ENCODE peak calls at places on chromosome 3, in five cellular contexts. A is IMR-90, V is cardiac fibroblast, S is left ventricle myocardium inferior, J is foreskin fibroblast. F is an unnamed sample.

GRCh38 chr3:132414841-132415240 is 2.5 kb upstream of the DNAJC13 start:
- DNase-seq in J (no peak), V (no peak), S (no peak), A (no peak), F (no peak)

GRCh38 chr3:106231086-106231485 is 362.3 kb upstream of the CBLB start:
- DNase-seq in A (no peak), J (no peak), V (no peak), S (no peak), F (no peak)

GRCh38 chr3:59480486-59480995 is 430.7 kb upstream of the CFAP20DC start:
- DNase-seq in V (peak; percentile 54), J (peak; percentile 79), A (peak; percentile 72), S (no peak), F (no peak)

GRCh38 chr3:40961104-40961857 is 238.0 kb upstream of the CTNNB1 start:
- DNase-seq in V (no peak), A (no peak), S (no peak), J (no peak), F (no peak)

GRCh38 chr3:12999147-13000140 is 73.8 kb downstream of the IQSEC1 start:
- DNase-seq in V (no peak), S (peak; percentile 87), J (no peak), A (no peak), F (no peak)

GRCh38 chr3:36257117-36257516 is 123.2 kb upstream of the STAC start:
- DNase-seq in V (no peak), J (no peak), S (no peak), A (no peak), F (no peak)

GRCh38 chr3:39107874-39108308 is 411 bp downstream of the TTC21A start:
- DNase-seq in A (peak; percentile 23), V (no peak), S (no peak), J (peak; percentile 51), F (no peak)

GRCh38 chr3:36911990-36912804 is 32.7 kb downstream of the TRANK1 start:
- DNase-seq in J (peak; percentile 69), V (peak; percentile 88), A (peak; percentile 94), S (no peak), F (no peak)

GRCh38 chr3:33732394-33732793 is 14.3 kb upstream of the CLASP2 start:
- DNase-seq in S (no peak), V (peak; percentile 25), J (no peak), A (no peak), F (no peak)

GRCh38 chr3:169264711-169265110 is 398.8 kb downstream of the MECOM start:
- DNase-seq in J (no peak), A (peak; percentile 44), V (peak; percentile 53), S (peak; percentile 23), F (no peak)

GRCh38 chr3:152978152-152978551 is 143.2 kb downstream of the P2RY1 start:
- DNase-seq in J (no peak), A (no peak), S (no peak), V (no peak), F (no peak)

GRCh38 chr3:50125541-50126286 is 29.4 kb upstream of the SEMA3F start:
- DNase-seq in A (no peak), V (no peak), J (no peak), S (peak; percentile 4), F (no peak)

GRCh38 chr3:117097356-117097755 is 387.8 kb downstream of the TUSC7 start:
- DNase-seq in J (peak; percentile 61), V (no peak), S (no peak), A (peak; percentile 29), F (no peak)

GRCh38 chr3:151564261-151564660 is 103.4 kb upstream of the IGSF10 start:
- DNase-seq in S (no peak), V (no peak), J (no peak), A (no peak), F (no peak)

GRCh38 chr3:133763797-133764734 is 17.9 kb downstream of the TF start:
- DNase-seq in S (no peak), J (peak; percentile 6), V (peak; percentile 2), A (no peak), F (no peak)

GRCh38 chr3:190655933-190656332 is 142.0 kb downstream of the IL1RAP start:
- DNase-seq in S (no peak), A (no peak), J (no peak), V (no peak), F (no peak)

GRCh38 chr3:154240235-154240634 is 84.1 kb downstream of the DHX36 start:
- DNase-seq in V (no peak), S (no peak), A (no peak), J (no peak), F (no peak)

GRCh38 chr3:172280406-172281051 is 167.7 kb downstream of the GHSR start:
- DNase-seq in J (peak; percentile 73), S (no peak), V (peak; percentile 85), A (peak; percentile 94), F (peak; percentile 67)

GRCh38 chr3:139423232-139423631 is 33.8 kb upstream of the COPB2 start:
- DNase-seq in V (no peak), J (no peak), A (no peak), S (no peak), F (no peak)

GRCh38 chr3:188881954-188882641 is 289.7 kb upstream of the TPRG1 start:
- DNase-seq in A (peak; percentile 95), V (peak; percentile 89), S (no peak), J (peak; percentile 85), F (peak; percentile 71)

GRCh38 chr3:101464235-101464634 is 48.8 kb downstream of the SENP7 start:
- DNase-seq in V (no peak), A (no peak), J (no peak), S (no peak), F (no peak)

GRCh38 chr3:101461451-101461850 is 51.6 kb downstream of the SENP7 start:
- DNase-seq in S (no peak), J (no peak), V (no peak), A (no peak), F (no peak)

GRCh38 chr3:101466465-101467309 is 46.3 kb downstream of the SENP7 start:
- DNase-seq in V (no peak), A (peak; percentile 7), S (no peak), J (no peak), F (no peak)
- H3K4me3 ChIP-seq in V (no peak overlapping the region), A (peak overlapping the region; percentile 47), S (peak overlapping the region; percentile 39), J (no peak overlapping the region), F (no peak overlapping the region)

GRCh38 chr3:9930804-9931418 is 2.7 kb upstream of the CRELD1 start:
- DNase-seq in V (peak; percentile 45), J (peak; percentile 37), A (no peak), S (no peak), F (no peak)
- TF ChIP-seq CTCF in V (peak; percentile 21), J (no peak), A (no peak), S (no peak), F (no peak)

DNA sequence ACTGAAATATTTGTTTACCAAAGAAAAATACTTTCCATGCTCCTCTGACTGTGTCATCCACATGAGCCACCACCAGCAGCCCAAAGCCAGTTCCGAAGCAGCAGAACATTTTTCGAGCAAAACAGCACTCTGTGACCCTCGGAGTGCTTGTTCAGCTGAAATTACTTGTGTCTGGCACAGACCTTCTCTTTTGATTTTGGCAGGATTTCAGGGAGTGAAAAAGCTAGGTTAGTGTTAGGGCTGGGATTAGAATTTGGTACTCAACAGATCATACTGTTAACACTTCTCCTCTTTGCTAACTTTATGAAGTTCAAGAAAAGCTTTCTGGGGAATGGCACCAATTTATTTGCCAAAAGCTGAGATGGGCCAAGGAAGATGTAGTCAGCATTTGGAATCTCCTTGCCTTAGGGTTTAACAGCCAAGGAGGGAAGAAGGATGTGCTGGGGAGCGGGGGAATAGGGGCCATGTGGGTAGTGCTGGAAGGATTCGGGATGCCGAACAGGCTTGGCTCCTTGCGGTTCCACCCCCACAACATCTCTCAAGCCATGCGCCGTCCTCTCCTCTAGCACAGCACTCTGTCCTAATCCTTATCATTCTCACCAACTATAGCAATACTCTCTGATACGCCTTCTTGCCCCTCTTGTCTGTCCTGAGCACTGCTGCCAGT is 55.1 kb upstream of the TRA2B start:
- DNase-seq in J (peak; percentile 75), A (peak; percentile 58), V (peak; percentile 51), S (no peak), F (no peak)
- H3K4me3 ChIP-seq in J (no peak overlapping the region), A (no peak overlapping the region), V (no peak overlapping the region), S (no peak overlapping the region), F (no peak overlapping the region)

GRCh38 chr3:182740710-182741109 is 52.6 kb upstream of the ATP11B start:
- DNase-seq in A (no peak), J (no peak), V (no peak), S (no peak), F (no peak)
- TF ChIP-seq CTCF in A (no peak), J (no peak), V (no peak), S (no peak), F (no peak)

GRCh38 chr3:52809149-52809548 is 14.6 kb downstream of the ITIH3 start:
- DNase-seq in S (no peak), V (no peak), J (no peak), A (no peak), F (no peak)
- H3K4me3 ChIP-seq in S (no peak overlapping the region), V (no peak overlapping the region), J (no peak overlapping the region), A (no peak overlapping the region), F (no peak overlapping the region)

GRCh38 chr3:166837535-166837934 is 542.6 kb downstream of the ZBBX start:
- DNase-seq in V (peak; percentile 2), J (no peak), A (no peak), S (no peak), F (no peak)
- TF ChIP-seq CTCF in V (no peak), J (no peak), A (no peak), S (peak; percentile 18), F (no peak)

GRCh38 chr3:10817506-10817905 is 1.5 kb downstream of the SLC6A11 start:
- DNase-seq in A (no peak), J (no peak), V (no peak), S (no peak), F (no peak)
- H3K4me3 ChIP-seq in A (no peak overlapping the region), J (no peak overlapping the region), V (no peak overlapping the region), S (no peak overlapping the region), F (no peak overlapping the region)

GRCh38 chr3:195226900-195227447 is 44.0 kb downstream of the XXYLT1 start:
- DNase-seq in J (peak; percentile 45), A (peak; percentile 32), V (peak; percentile 31), S (no peak), F (no peak)
- TF ChIP-seq CTCF in J (peak; percentile 45), A (peak; percentile 49), V (peak; percentile 41), S (peak; percentile 38), F (peak; percentile 51)

GRCh38 chr3:52407779-52408178 is 37.1 kb downstream of the SEMA3G start:
- DNase-seq in J (no peak), A (no peak), V (no peak), S (peak; percentile 11), F (no peak)

GRCh38 chr3:52406791-52407510 is 38.0 kb downstream of the SEMA3G start:
- DNase-seq in V (no peak), A (no peak), J (no peak), S (peak; percentile 12), F (no peak)

GRCh38 chr3:52405601-52406115 is 39.2 kb downstream of the SEMA3G start:
- DNase-seq in J (no peak), S (no peak), A (no peak), V (no peak), F (no peak)

GRCh38 chr3:52406231-52406661 is 38.7 kb downstream of the SEMA3G start:
- DNase-seq in A (no peak), S (peak; percentile 12), J (no peak), V (no peak), F (no peak)

GRCh38 chr3:52408466-52408865 is 36.4 kb downstream of the SEMA3G start:
- DNase-seq in J (no peak), V (no peak), S (peak; percentile 3), A (no peak), F (no peak)
- H3K4me3 ChIP-seq in J (peak overlapping the region; percentile 99), V (no peak overlapping the region), S (peak overlapping the region; percentile 76), A (no peak overlapping the region), F (peak overlapping the region; percentile 95)

F was measured in AG04449.